ENCODE peak calls at places on chromosomes 11 and 22, in seven cellular contexts. F is lower lobe of right lung, T is renal cortical epithelial cell, Q is NCI-H524, A is AG08396, J is adipocyte, G is amniotic stem cell. L is an unnamed sample.

GRCh38 chr22:35630387-35630793 is 13.3 kb upstream of the MB start:
- DNase-seq in G (no peak), F (no peak), T (peak; percentile 51), J (peak; percentile 33), A (peak; percentile 58), Q (no peak), L (peak; percentile 37)

GRCh38 chr11:26465270-26465669 is 106.8 kb downstream of the MUC15 start:
- DNase-seq in T (no peak), Q (no peak), G (no peak), J (no peak), F (no peak), A (no peak), L (no peak)

GRCh38 chr22:38075961-38076360 is 8.0 kb downstream of the SLC16A8 start:
- DNase-seq in Q (no peak), J (no peak), T (no peak), A (no peak), G (no peak), F (no peak), L (no peak)

GRCh38 chr22:45867118-45867905 is 109.7 kb downstream of the WNT7B start:
- DNase-seq in G (no peak), Q (no peak), A (peak; percentile 75), F (peak; percentile 63), T (no peak), J (peak; percentile 67), L (peak; percentile 41)

GRCh38 chr11:27876209-27876775 is 176.0 kb upstream of the BDNF start:
- DNase-seq in F (no peak), T (no peak), G (no peak), J (no peak), A (no peak), Q (no peak), L (no peak)

GRCh38 chr22:40709752-40710413 is 30.6 kb downstream of the MCHR1 start:
- DNase-seq in J (peak; percentile 47), F (no peak), T (no peak), A (peak; percentile 36), Q (peak; percentile 23), G (no peak), L (peak; percentile 78)

GRCh38 chr22:23218867-23219251 is 38.5 kb downstream of the BCR start:
- DNase-seq in Q (peak; percentile 99), F (peak; percentile 87), J (peak; percentile 60), T (peak; percentile 84), A (peak; percentile 66), G (no peak), L (peak; percentile 95)

GRCh38 chr22:44597616-44598015 is 99.6 kb upstream of the RTL6 start:
- DNase-seq in A (peak; percentile 41), G (no peak), T (peak; percentile 23), Q (peak; percentile 99), J (peak; percentile 13), F (no peak), L (no peak)

GRCh38 chr11:12754582-12755250 is 80.5 kb downstream of the TEAD1 start:
- DNase-seq in G (no peak), Q (no peak), J (no peak), A (no peak), T (peak; percentile 34), F (no peak), L (no peak)

GRCh38 chr11:61747389-61748285 is 4.8 kb upstream of the MYRF start:
- DNase-seq in G (no peak), Q (peak; percentile 34), A (peak; percentile 92), T (peak; percentile 49), J (peak; percentile 75), F (peak; percentile 84), L (peak; percentile 58)

GRCh38 chr11:107697291-107697690 is 14.6 kb downstream of the SLN start:
- DNase-seq in A (no peak), T (no peak), F (no peak), G (no peak), J (no peak), Q (no peak), L (no peak)

GRCh38 chr22:40720538-40721256 is 41.4 kb downstream of the MCHR1 start:
- DNase-seq in J (no peak), G (no peak), T (no peak), F (no peak), Q (no peak), A (no peak), L (no peak)

GRCh38 chr11:10657308-10658271 is 36.0 kb downstream of the IRAG1 start:
- DNase-seq in G (no peak), Q (no peak), T (peak; percentile 78), J (peak; percentile 80), F (no peak), A (peak; percentile 67), L (peak; percentile 75)

GRCh38 chr22:44718418-44718817 is 16.4 kb downstream of the PRR5 start:
- DNase-seq in Q (no peak), A (no peak), J (no peak), T (no peak), F (no peak), G (no peak), L (no peak)

GRCh38 chr22:19292262-19293230 is 1.0 kb upstream of the CLTCL1 start:
- DNase-seq in F (peak; percentile 45), T (no peak), A (no peak), J (peak; percentile 24), Q (peak; percentile 58), G (no peak), L (peak; percentile 60)

GRCh38 chr11:87035976-87036583 is 1.7 kb upstream of the TMEM135 start:
- DNase-seq in G (no peak), F (no peak), Q (no peak), T (no peak), J (no peak), A (no peak), L (no peak)

GRCh38 chr11:2792376-2793250 is 92.8 kb upstream of the KCNQ1OT1 start:
- DNase-seq in F (peak; percentile 37), Q (no peak), A (no peak), G (no peak), T (no peak), J (no peak), L (no peak)

GRCh38 chr22:25219948-25220442 is 556 bp downstream of the CRYBB2 start:
- DNase-seq in G (no peak), T (no peak), Q (no peak), J (no peak), F (no peak), A (no peak), L (no peak)

GRCh38 chr22:42678894-42679293 is 29.7 kb upstream of the CYB5R3 start:
- DNase-seq in J (no peak), G (no peak), A (no peak), Q (no peak), T (no peak), F (no peak), L (no peak)

GRCh38 chr22:23220485-23221350 is 40.4 kb downstream of the BCR start:
- DNase-seq in A (no peak), J (peak; percentile 38), Q (peak; percentile 39), G (no peak), F (peak; percentile 59), T (peak; percentile 69), L (peak; percentile 42)

GRCh38 chr11:123853038-123853437 is 32.4 kb downstream of the TMEM225 start:
- DNase-seq in G (no peak), J (no peak), A (no peak), Q (no peak), T (no peak), F (no peak), L (no peak)

GRCh38 chr22:26406118-26406517 is 22.9 kb upstream of the ASPHD2 start:
- DNase-seq in F (no peak), J (no peak), T (no peak), Q (no peak), G (no peak), A (peak; percentile 16), L (no peak)

GRCh38 chr11:21774212-21774611 is 418.7 kb upstream of the ANO5 start:
- DNase-seq in J (no peak), A (no peak), G (no peak), T (no peak), Q (no peak), F (no peak), L (no peak)

GRCh38 chr11:132072044-132072879 is 701.8 kb downstream of the NTM start:
- DNase-seq in Q (no peak), F (no peak), T (peak; percentile 93), J (peak; percentile 82), G (peak; percentile 80), A (peak; percentile 72), L (peak; percentile 69)

GRCh38 chr11:65427691-65428577 is 5.3 kb downstream of the NEAT1 start:
- DNase-seq in Q (no peak), G (no peak), J (peak; percentile 68), T (peak; percentile 84), A (no peak), F (no peak), L (peak; percentile 85)

GRCh38 chr11:64007160-64007628 is 21.0 kb downstream of the OTUB1 start:
- DNase-seq in Q (peak; percentile 18), A (peak; percentile 79), J (peak; percentile 54), T (peak; percentile 7), G (no peak), F (peak; percentile 59), L (no peak)

GRCh38 chr11:35907648-35908431 is 36.0 kb upstream of the LDLRAD3 start:
- DNase-seq in T (peak; percentile 82), J (peak; percentile 65), F (no peak), Q (no peak), G (no peak), A (no peak), L (peak; percentile 83)

GRCh38 chr11:2508793-2509192 is 64.0 kb downstream of the KCNQ1 start:
- DNase-seq in T (no peak), Q (no peak), J (no peak), A (peak; percentile 1), G (no peak), F (no peak), L (no peak)

GRCh38 chr11:58442136-58442535 is at the start of gene OR5B12:
- DNase-seq in T (no peak), Q (no peak), F (no peak), A (no peak), G (no peak), J (no peak), L (no peak)

GRCh38 chr11:94780432-94780831 is 12.3 kb downstream of the AMOTL1 start:
- DNase-seq in Q (no peak), G (no peak), A (no peak), J (no peak), F (no peak), T (no peak), L (peak; percentile 34)

GRCh38 chr22:24419480-24419860 is 7.9 kb upstream of the ADORA2A start:
- DNase-seq in F (no peak), Q (no peak), A (no peak), G (no peak), J (no peak), T (no peak), L (no peak)

GRCh38 chr11:75344761-75345454 is 6.6 kb downstream of the ARRB1 start:
- DNase-seq in J (no peak), G (no peak), Q (no peak), F (no peak), A (no peak), T (no peak), L (no peak)

GRCh38 chr22:37486224-37486845 is at the start of gene MFNG:
- DNase-seq in Q (peak; percentile 80), T (peak; percentile 42), J (peak; percentile 62), G (no peak), F (peak; percentile 90), A (peak; percentile 83), L (peak; percentile 32)

GRCh38 chr11:129985823-129986222 is 16.8 kb downstream of the PRDM10 start:
- DNase-seq in J (no peak), F (no peak), G (no peak), A (no peak), T (no peak), Q (no peak), L (no peak)

GRCh38 chr22:26770624-26771023 is 113.2 kb downstream of the MIAT start:
- DNase-seq in Q (no peak), A (peak; percentile 18), F (no peak), T (peak; percentile 23), G (no peak), J (peak; percentile 54), L (peak; percentile 88)

GRCh38 chr11:65045728-65046127 is 4.7 kb downstream of the SAC3D1 start:
- DNase-seq in F (no peak), G (no peak), T (no peak), J (no peak), A (no peak), Q (no peak), L (no peak)